ENCODE peak calls at places on chromosomes 1 and 21, in eight cellular contexts. W is right lobe of liver, Q is hepatocyte, Y is transverse colon, G is fibroblast of pulmonary artery, B is epithelial cell of proximal tubule, X is body of pancreas, R is astrocyte of the spinal cord. Z is an unnamed sample.

GRCh38 chr1:2650967-2651645 is 18.3 kb upstream of the MMEL1 start:
- DNase-seq in W (peak), Q (no peak), Y (no peak), G (no peak), B (no peak), X (no peak), R (no peak), Z (no peak)

GRCh38 chr1:204894031-204894430 is 23.4 kb downstream of the NFASC start:
- DNase-seq in W (no peak), Q (no peak), Y (no peak), G (no peak), B (no peak), X (no peak), R (no peak), Z (no peak)

GRCh38 chr1:58748625-58749198 is 35.1 kb downstream of the JUN start:
- DNase-seq in W (no peak), Q (no peak), Y (no peak), G (no peak), B (no peak), X (no peak), R (no peak), Z (no peak)

GRCh38 chr1:44483089-44483488 is 78.0 kb downstream of the RNF220 start:
- DNase-seq in W (no peak), Q (no peak), Y (no peak), G (no peak), B (no peak), X (no peak), R (no peak), Z (no peak)

GRCh38 chr1:182215797-182216196 is 154.3 kb upstream of the ZNF648 start:
- DNase-seq in W (no peak), Q (no peak), Y (no peak), G (no peak), B (no peak), X (no peak), R (peak), Z (no peak)

GRCh38 chr1:240739754-240740153 is 127.8 kb upstream of the GREM2 start:
- DNase-seq in W (no peak), Q (no peak), Y (no peak), G (peak), B (no peak), X (no peak), R (no peak), Z (no peak)

GRCh38 chr1:2526824-2527552 is 592 bp upstream of the PANK4 start:
- DNase-seq in W (peak), Q (peak), Y (peak), G (peak), B (no peak), X (no peak), R (peak), Z (no peak)

GRCh38 chr21:15967661-15968060 is 237.9 kb downstream of the USP25 start:
- DNase-seq in W (no peak), Q (no peak), Y (no peak), G (no peak), B (peak), X (no peak), R (peak), Z (no peak)

GRCh38 chr1:228005511-228006033 is 1.2 kb upstream of the WNT3A start:
- DNase-seq in W (peak), Q (no peak), Y (no peak), G (no peak), B (no peak), X (no peak), R (no peak), Z (no peak)

GRCh38 chr1:13585996-13586395 is 2.4 kb downstream of the PDPN start:
- DNase-seq in W (no peak), Q (no peak), Y (no peak), G (no peak), B (no peak), X (no peak), R (peak), Z (no peak)

GRCh38 chr1:33096358-33097005 is 15.5 kb downstream of the AZIN2 start:
- DNase-seq in W (no peak), Q (no peak), Y (no peak), G (peak), B (no peak), X (peak), R (peak), Z (no peak)

GRCh38 chr1:42143875-42144274 is 9.3 kb upstream of the GUCA2B start:
- DNase-seq in W (no peak), Q (no peak), Y (no peak), G (no peak), B (no peak), X (no peak), R (no peak), Z (no peak)

GRCh38 chr1:40855513-40855912 is 6.7 kb downstream of the CITED4 start:
- DNase-seq in W (no peak), Q (no peak), Y (no peak), G (no peak), B (no peak), X (no peak), R (no peak), Z (no peak)

GRCh38 chr1:207754942-207755689 is 3.3 kb downstream of the CD46 start:
- DNase-seq in W (no peak), Q (no peak), Y (no peak), G (peak), B (no peak), X (peak), R (no peak), Z (no peak)

GRCh38 chr1:13899856-13900255 is 199.9 kb downstream of the PRDM2 start:
- DNase-seq in W (no peak), Q (no peak), Y (no peak), G (peak), B (no peak), X (no peak), R (no peak), Z (no peak)

GRCh38 chr1:93000291-93000690 is 39.0 kb upstream of the DIPK1A start:
- DNase-seq in W (no peak), Q (no peak), Y (no peak), G (no peak), B (no peak), X (no peak), R (no peak), Z (no peak)

GRCh38 chr21:42255038-42255601 is 36.2 kb downstream of the ABCG1 start:
- DNase-seq in W (no peak), Q (no peak), Y (no peak), G (no peak), B (no peak), X (no peak), R (no peak), Z (no peak)

GRCh38 chr1:183807549-183808168 is 2.7 kb downstream of the RGL1 start:
- DNase-seq in W (no peak), Q (no peak), Y (peak), G (peak), B (no peak), X (peak), R (peak), Z (no peak)

GRCh38 chr1:47738560-47739182 is 258.5 kb downstream of the TRABD2B start:
- DNase-seq in W (no peak), Q (peak), Y (peak), G (peak), B (no peak), X (peak), R (peak), Z (no peak)

GRCh38 chr1:185526318-185527307 is 207.6 kb upstream of the HMCN1 start:
- DNase-seq in W (no peak), Q (no peak), Y (no peak), G (no peak), B (no peak), X (no peak), R (no peak), Z (no peak)

GRCh38 chr1:53636621-53637171 is 102.3 kb downstream of the GLIS1 start:
- DNase-seq in W (peak), Q (no peak), Y (no peak), G (no peak), B (no peak), X (no peak), R (no peak), Z (no peak)

GRCh38 chr1:50603274-50604271 is 180.3 kb upstream of the DMRTA2 start:
- DNase-seq in W (no peak), Q (peak), Y (no peak), G (peak), B (peak), X (no peak), R (peak), Z (peak)

GRCh38 chr1:184366992-184367391 is 19.8 kb upstream of the C1orf21 start:
- DNase-seq in W (no peak), Q (peak), Y (no peak), G (peak), B (no peak), X (no peak), R (peak), Z (no peak)

GRCh38 chr1:92538048-92538412 is 51.3 kb upstream of the GFI1 start:
- DNase-seq in W (no peak), Q (no peak), Y (no peak), G (no peak), B (no peak), X (no peak), R (peak), Z (no peak)

GRCh38 chr1:205473966-205474365 is 18.1 kb upstream of the BLACAT1 start:
- DNase-seq in W (no peak), Q (no peak), Y (no peak), G (no peak), B (no peak), X (no peak), R (no peak), Z (no peak)

GRCh38 chr1:35298464-35298863 is 30.0 kb downstream of the ZMYM4 start:
- DNase-seq in W (no peak), Q (peak), Y (no peak), G (peak), B (no peak), X (peak), R (peak), Z (no peak)

GRCh38 chr1:38274974-38275373 is 228.4 kb upstream of the POU3F1 start:
- DNase-seq in W (no peak), Q (peak), Y (no peak), G (peak), B (no peak), X (no peak), R (peak), Z (no peak)

GRCh38 chr1:14392887-14393365 is 205.6 kb upstream of the KAZN start:
- DNase-seq in W (no peak), Q (no peak), Y (no peak), G (no peak), B (peak), X (no peak), R (no peak), Z (no peak)

GRCh38 chr21:14675774-14676530 is 129.8 kb upstream of the SAMSN1 start:
- DNase-seq in W (no peak), Q (no peak), Y (no peak), G (no peak), B (no peak), X (no peak), R (no peak), Z (no peak)

GRCh38 chr1:229597877-229598276 is 28.0 kb downstream of the TAF5L start:
- DNase-seq in W (no peak), Q (no peak), Y (no peak), G (peak), B (no peak), X (no peak), R (peak), Z (no peak)
- H3K4me3 ChIP-seq in W (no peak), Q (no peak), Y (no peak), G (no peak), B (no peak), X (no peak), R (no peak), Z (no peak)

DNA sequence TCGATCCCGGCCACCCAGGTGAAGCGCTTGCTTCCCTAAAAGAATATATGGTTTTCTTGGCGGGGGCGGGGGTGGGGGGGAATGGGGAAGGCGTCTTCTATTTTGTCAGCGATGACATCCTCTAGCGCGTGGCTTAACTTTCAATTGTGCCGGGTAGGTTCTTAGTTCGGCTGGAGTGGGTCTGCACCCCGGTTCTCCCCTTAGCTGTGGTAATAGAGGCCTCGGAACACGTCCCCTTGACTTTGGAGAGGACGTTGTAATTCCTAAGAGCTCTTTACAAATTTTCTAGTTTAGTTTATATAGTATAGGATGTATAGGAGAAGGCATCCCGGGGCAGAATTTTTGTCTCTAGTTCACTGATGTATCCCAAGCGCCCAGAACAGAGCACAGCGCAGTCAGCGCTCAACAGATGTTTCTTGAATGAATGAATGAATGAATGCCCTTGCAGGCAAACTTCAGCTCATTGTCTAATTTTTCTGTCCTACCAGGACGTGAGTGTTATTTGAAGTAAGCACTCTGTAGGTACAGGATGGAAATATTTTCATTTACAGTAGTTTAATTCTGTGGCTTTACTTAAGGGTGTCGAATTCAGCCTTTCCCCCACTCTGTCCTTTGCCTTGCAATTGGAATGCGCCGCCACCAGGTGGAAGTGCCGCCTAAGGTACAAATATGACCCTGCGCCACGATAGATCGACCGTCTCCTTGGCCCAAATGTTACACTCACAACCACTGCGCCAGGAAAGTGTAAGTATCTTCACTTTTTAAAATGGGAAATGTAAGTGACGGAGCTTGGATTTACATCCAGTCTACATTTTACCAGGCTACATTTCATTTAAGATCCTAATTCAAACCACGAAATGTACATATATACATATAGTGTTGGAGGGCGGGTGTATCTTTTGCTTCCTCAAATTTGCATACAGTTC is 794 bp upstream of the MRPL39 start:
- DNase-seq in W (peak), Q (peak), Y (peak), G (peak), B (no peak), X (peak), R (peak), Z (peak)
- TF ChIP-seq CTCF in W (peak), Q (peak), Y (peak), G (peak), B (peak), X (peak), R (peak), Z (peak)

DNA sequence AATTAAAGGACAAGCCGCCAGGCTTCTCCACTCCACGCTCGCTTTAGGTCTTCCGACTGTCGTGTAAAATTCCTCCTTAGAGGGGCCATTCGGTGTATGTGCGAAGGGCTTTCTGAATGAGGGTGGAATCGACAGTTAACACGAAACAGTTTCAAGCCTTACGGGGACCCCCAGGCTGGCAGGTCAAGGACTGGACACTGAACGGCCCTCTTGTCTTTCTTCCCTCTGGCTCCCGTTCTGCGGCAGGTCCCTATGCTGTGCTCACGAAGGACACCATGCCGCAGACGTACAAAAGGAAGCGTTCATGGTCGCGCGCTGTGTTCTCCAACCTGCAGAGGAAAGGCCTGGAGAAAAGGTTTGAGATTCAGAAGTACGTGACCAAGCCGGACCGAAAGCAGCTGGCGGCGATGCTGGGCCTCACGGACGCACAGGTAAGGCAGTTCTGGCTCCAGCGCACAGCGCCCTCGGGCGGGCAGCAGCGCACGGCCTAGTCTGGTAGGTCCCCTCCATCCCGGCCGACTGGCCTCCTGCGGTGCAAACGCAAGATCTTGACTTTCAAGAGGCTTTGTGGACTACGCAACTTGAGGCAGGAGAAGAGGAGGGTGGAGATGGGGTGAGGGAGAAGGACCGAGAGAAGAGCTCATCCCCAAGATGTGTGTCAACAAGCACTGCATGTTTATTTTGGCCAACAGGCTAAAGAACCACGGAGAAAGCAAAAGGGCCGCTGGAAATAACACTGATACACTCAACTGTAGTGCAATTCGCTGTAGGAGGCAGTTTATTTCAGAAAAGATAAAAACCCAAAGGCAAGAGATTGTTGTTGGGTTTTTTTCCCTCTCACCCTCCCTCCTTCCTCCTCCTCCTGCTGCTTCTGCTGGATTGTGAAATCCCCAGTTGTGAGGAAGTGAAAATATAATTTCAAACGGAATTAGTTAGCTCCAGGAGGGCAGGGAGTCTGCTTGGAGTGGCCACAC is 3.0 kb downstream of the HLX start:
- DNase-seq in W (peak), Q (no peak), Y (peak), G (peak), B (no peak), X (no peak), R (peak), Z (no peak)
- H3K4me3 ChIP-seq in W (peak), Q (no peak), Y (peak), G (peak), B (no peak), X (no peak), R (peak), Z (no peak)

DNA sequence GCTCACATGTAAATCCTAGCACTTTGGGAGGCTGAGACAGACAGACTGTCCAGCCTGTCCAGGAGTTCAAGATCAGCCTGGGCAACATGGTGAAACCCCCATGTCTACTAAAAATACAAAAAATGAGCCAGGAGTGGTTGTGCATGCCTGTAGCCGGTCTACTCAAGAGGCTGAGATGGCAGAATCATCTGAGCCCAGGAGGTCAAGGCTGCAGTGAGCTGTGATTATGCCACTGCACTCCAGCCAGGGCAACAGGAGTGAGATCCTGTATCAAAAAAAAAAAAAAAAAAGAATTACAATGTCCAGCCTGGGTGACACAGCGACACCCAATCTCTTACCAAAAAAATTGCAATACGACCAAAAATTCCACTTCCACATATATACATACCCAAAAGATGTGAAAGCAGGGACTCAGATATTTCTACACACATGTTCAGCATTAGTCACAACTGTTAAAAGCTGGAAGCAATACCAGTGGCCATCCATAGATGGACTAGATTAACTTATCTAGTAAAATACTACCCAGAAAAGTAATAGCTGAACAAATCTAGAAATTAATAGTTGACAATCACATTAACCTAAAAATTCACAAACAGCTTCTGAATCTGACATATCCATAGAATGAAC is 49.2 kb downstream of the ASH1L start:
- DNase-seq in W (no peak), Q (no peak), Y (no peak), G (peak), B (no peak), X (no peak), R (peak), Z (no peak)
- TF ChIP-seq CTCF in W (no peak), Q (no peak), Y (no peak), G (peak), B (no peak), X (no peak), R (no peak), Z (no peak)

GRCh38 chr1:16978139-16978538 is 2.3 kb downstream of the MFAP2 start:
- DNase-seq in W (no peak), Q (no peak), Y (no peak), G (no peak), B (no peak), X (no peak), R (no peak), Z (no peak)

GRCh38 chr1:16979475-16980327 is 719 bp downstream of the MFAP2 start:
- DNase-seq in W (no peak), Q (peak), Y (no peak), G (peak), B (no peak), X (no peak), R (peak), Z (no peak)

GRCh38 chr1:16977377-16977776 is 3.0 kb downstream of the MFAP2 start:
- DNase-seq in W (no peak), Q (no peak), Y (no peak), G (no peak), B (no peak), X (no peak), R (no peak), Z (no peak)

GRCh38 chr1:16980473-16981268 is at the start of gene MFAP2:
- DNase-seq in W (no peak), Q (peak), Y (no peak), G (peak), B (no peak), X (peak), R (peak), Z (no peak)

GRCh38 chr1:16978589-16979474 is 1.6 kb downstream of the MFAP2 start:
- DNase-seq in W (no peak), Q (peak), Y (peak), G (peak), B (no peak), X (peak), R (peak), Z (peak)
- H3K4me3 ChIP-seq in W (no peak), Q (peak), Y (no peak), G (peak), B (no peak), X (no peak), R (peak), Z (peak)

DNA sequence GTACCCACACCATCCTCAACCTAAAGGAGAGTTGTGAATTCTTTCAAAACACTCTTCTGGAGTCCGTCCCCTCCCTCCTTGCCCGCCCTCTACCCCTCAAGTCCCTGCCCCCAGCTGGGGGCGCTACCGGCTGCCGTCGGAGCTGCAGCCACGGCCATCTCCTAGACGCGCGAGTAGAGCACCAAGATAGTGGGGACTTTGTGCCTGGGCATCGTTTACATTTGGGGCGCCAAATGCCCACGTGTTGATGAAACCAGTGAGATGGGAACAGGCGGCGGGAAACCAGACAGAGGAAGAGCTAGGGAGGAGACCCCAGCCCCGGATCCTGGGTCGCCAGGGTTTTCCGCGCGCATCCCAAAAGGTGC is 647 bp upstream of the OLIG2 start:
- DNase-seq in W (no peak), Q (no peak), Y (no peak), G (no peak), B (no peak), X (no peak), R (no peak), Z (no peak)
- TF ChIP-seq CTCF in W (no peak), Q (no peak), Y (no peak), G (no peak), B (no peak), X (no peak), R (no peak), Z (no peak)